ENCODE peak calls at places on chromosomes 11 and 22, in ten cellular contexts. One of them, this sample, is unnamed.

GRCh38 chr22:24021304-24021703 is 10.2 kb downstream of the CABIN1 start:
- DNase-seq in HTR-8/SVneo: no peak
- DNase-seq in mesendoderm: no peak
- DNase-seq in NCI-H1092: no peak
- DNase-seq in amniotic stem cell: no peak
- DNase-seq in T-helper 1 cell: no peak
- DNase-seq in nephron progenitor cell: no peak
- DNase-seq in lower lobe of right lung: no peak
- DNase-seq in NCI-H345: no peak
- DNase-seq in B cell: no peak
- DNase-seq in this sample: no peak

GRCh38 chr22:30668306-30668655 is 606 bp upstream of the DUSP18 start:
- DNase-seq in HTR-8/SVneo: no peak
- DNase-seq in mesendoderm: no peak
- DNase-seq in NCI-H1092: no peak
- DNase-seq in amniotic stem cell: no peak
- DNase-seq in T-helper 1 cell: no peak
- DNase-seq in nephron progenitor cell: no peak
- DNase-seq in lower lobe of right lung: no peak
- DNase-seq in NCI-H345: no peak
- DNase-seq in B cell: no peak
- DNase-seq in this sample: no peak

GRCh38 chr11:104705475-104706195 is 192.6 kb downstream of the CASP12 start:
- DNase-seq in HTR-8/SVneo: no peak
- DNase-seq in mesendoderm: no peak
- DNase-seq in NCI-H1092: no peak
- DNase-seq in amniotic stem cell: no peak
- DNase-seq in T-helper 1 cell: peak
- DNase-seq in nephron progenitor cell: no peak
- DNase-seq in lower lobe of right lung: peak
- DNase-seq in NCI-H345: no peak
- DNase-seq in B cell: peak
- DNase-seq in this sample: no peak

GRCh38 chr11:82869657-82870056 is 30.6 kb downstream of the PRCP start:
- DNase-seq in HTR-8/SVneo: no peak
- DNase-seq in mesendoderm: no peak
- DNase-seq in NCI-H1092: no peak
- DNase-seq in amniotic stem cell: no peak
- DNase-seq in T-helper 1 cell: no peak
- DNase-seq in nephron progenitor cell: no peak
- DNase-seq in lower lobe of right lung: no peak
- DNase-seq in NCI-H345: no peak
- DNase-seq in B cell: no peak
- DNase-seq in this sample: no peak

GRCh38 chr11:119624102-119624615 is 104.8 kb downstream of the NECTIN1 start:
- DNase-seq in HTR-8/SVneo: peak
- DNase-seq in mesendoderm: no peak
- DNase-seq in NCI-H1092: no peak
- DNase-seq in amniotic stem cell: no peak
- DNase-seq in T-helper 1 cell: no peak
- DNase-seq in nephron progenitor cell: peak
- DNase-seq in lower lobe of right lung: no peak
- DNase-seq in NCI-H345: no peak
- DNase-seq in B cell: no peak
- DNase-seq in this sample: no peak

GRCh38 chr11:103699216-103699615 is 337.2 kb upstream of the DDI1 start:
- DNase-seq in HTR-8/SVneo: no peak
- DNase-seq in mesendoderm: no peak
- DNase-seq in NCI-H1092: no peak
- DNase-seq in amniotic stem cell: no peak
- DNase-seq in T-helper 1 cell: no peak
- DNase-seq in nephron progenitor cell: no peak
- DNase-seq in lower lobe of right lung: no peak
- DNase-seq in NCI-H345: no peak
- DNase-seq in B cell: no peak
- DNase-seq in this sample: no peak

GRCh38 chr11:43908683-43909082 is 28.1 kb downstream of the ALKBH3 start:
- DNase-seq in HTR-8/SVneo: no peak
- DNase-seq in mesendoderm: no peak
- DNase-seq in NCI-H1092: no peak
- DNase-seq in amniotic stem cell: no peak
- DNase-seq in T-helper 1 cell: no peak
- DNase-seq in nephron progenitor cell: no peak
- DNase-seq in lower lobe of right lung: no peak
- DNase-seq in NCI-H345: no peak
- DNase-seq in B cell: no peak
- DNase-seq in this sample: no peak

GRCh38 chr11:131504199-131504949 is 134.0 kb downstream of the NTM start:
- DNase-seq in HTR-8/SVneo: no peak
- DNase-seq in mesendoderm: peak
- DNase-seq in NCI-H1092: no peak
- DNase-seq in amniotic stem cell: no peak
- DNase-seq in T-helper 1 cell: no peak
- DNase-seq in nephron progenitor cell: peak
- DNase-seq in lower lobe of right lung: no peak
- DNase-seq in NCI-H345: no peak
- DNase-seq in B cell: no peak
- DNase-seq in this sample: no peak

GRCh38 chr22:19555651-19556050 is 31.4 kb upstream of the CLDN5 start:
- DNase-seq in HTR-8/SVneo: no peak
- DNase-seq in mesendoderm: no peak
- DNase-seq in NCI-H1092: no peak
- DNase-seq in amniotic stem cell: no peak
- DNase-seq in T-helper 1 cell: no peak
- DNase-seq in nephron progenitor cell: no peak
- DNase-seq in lower lobe of right lung: no peak
- DNase-seq in NCI-H345: no peak
- DNase-seq in B cell: no peak
- DNase-seq in this sample: no peak

GRCh38 chr22:22927196-22927887 is 39.7 kb downstream of the IGLL5 start:
- DNase-seq in HTR-8/SVneo: no peak
- DNase-seq in mesendoderm: no peak
- DNase-seq in NCI-H1092: no peak
- DNase-seq in amniotic stem cell: no peak
- DNase-seq in T-helper 1 cell: no peak
- DNase-seq in nephron progenitor cell: no peak
- DNase-seq in lower lobe of right lung: no peak
- DNase-seq in NCI-H345: no peak
- DNase-seq in B cell: no peak
- DNase-seq in this sample: no peak

GRCh38 chr11:134267466-134267865 is 8.7 kb upstream of the GLB1L3 start:
- DNase-seq in HTR-8/SVneo: no peak
- DNase-seq in mesendoderm: no peak
- DNase-seq in NCI-H1092: no peak
- DNase-seq in amniotic stem cell: no peak
- DNase-seq in T-helper 1 cell: no peak
- DNase-seq in nephron progenitor cell: no peak
- DNase-seq in lower lobe of right lung: no peak
- DNase-seq in NCI-H345: no peak
- DNase-seq in B cell: no peak
- DNase-seq in this sample: no peak

GRCh38 chr11:84250834-84251613 is 964.9 kb upstream of the CCDC90B start:
- DNase-seq in HTR-8/SVneo: no peak
- DNase-seq in mesendoderm: no peak
- DNase-seq in NCI-H1092: no peak
- DNase-seq in amniotic stem cell: no peak
- DNase-seq in T-helper 1 cell: no peak
- DNase-seq in nephron progenitor cell: no peak
- DNase-seq in lower lobe of right lung: no peak
- DNase-seq in NCI-H345: peak
- DNase-seq in B cell: no peak
- DNase-seq in this sample: no peak

GRCh38 chr11:78961186-78961782 is 386.6 kb upstream of the NARS2 start:
- DNase-seq in HTR-8/SVneo: no peak
- DNase-seq in mesendoderm: peak
- DNase-seq in NCI-H1092: peak
- DNase-seq in amniotic stem cell: no peak
- DNase-seq in T-helper 1 cell: no peak
- DNase-seq in nephron progenitor cell: peak
- DNase-seq in lower lobe of right lung: peak
- DNase-seq in NCI-H345: peak
- DNase-seq in B cell: no peak
- DNase-seq in this sample: peak

This sample was measured in NCI-H2107.